ENCODE peak calls at places on chromosomes 5 and 9, in seven cellular contexts. One of them, this sample, is unnamed.
A peak's percentile ranks its signal among the peaks of the same experiment; 100 is the strongest.

GRCh38 chr5:157562111-157562581 is 13.4 kb downstream of the ADAM19 start:
- DNase-seq in NB4: no peak
- DNase-seq in choroid plexus epithelial cell: no peak
- DNase-seq in HCT116: no peak
- DNase-seq in GM06990: no peak
- DNase-seq in retinal pigment epithelial cell: no peak
- DNase-seq in GM10248: no peak
- DNase-seq in this sample: no peak

GRCh38 chr5:38885208-38885607 is 39.4 kb downstream of the OSMR start:
- DNase-seq in NB4: no peak
- DNase-seq in choroid plexus epithelial cell: no peak
- DNase-seq in HCT116: no peak
- DNase-seq in GM06990: no peak
- DNase-seq in retinal pigment epithelial cell: no peak
- DNase-seq in GM10248: no peak
- DNase-seq in this sample: no peak

GRCh38 chr5:39451293-39451692 is 26.5 kb upstream of the DAB2 start:
- DNase-seq in NB4: no peak
- DNase-seq in choroid plexus epithelial cell: no peak
- DNase-seq in HCT116: no peak
- DNase-seq in GM06990: no peak
- DNase-seq in retinal pigment epithelial cell: no peak
- DNase-seq in GM10248: no peak
- DNase-seq in this sample: no peak

GRCh38 chr5:14435481-14435880 is 146.1 kb upstream of the OTULINL start:
- DNase-seq in NB4: no peak
- DNase-seq in choroid plexus epithelial cell: no peak
- DNase-seq in HCT116: no peak
- DNase-seq in GM06990: no peak
- DNase-seq in retinal pigment epithelial cell: no peak
- DNase-seq in GM10248: no peak
- DNase-seq in this sample: no peak

GRCh38 chr9:138020795-138021182 is 143.2 kb downstream of the CACNA1B start:
- DNase-seq in NB4: no peak
- DNase-seq in choroid plexus epithelial cell: no peak
- DNase-seq in HCT116: no peak
- DNase-seq in GM06990: no peak
- DNase-seq in retinal pigment epithelial cell: no peak
- DNase-seq in GM10248: peak; percentile 9
- DNase-seq in this sample: no peak

GRCh38 chr9:78519786-78520185 is 222.9 kb downstream of the PSAT1 start:
- DNase-seq in NB4: no peak
- DNase-seq in choroid plexus epithelial cell: no peak
- DNase-seq in HCT116: no peak
- DNase-seq in GM06990: no peak
- DNase-seq in retinal pigment epithelial cell: no peak
- DNase-seq in GM10248: no peak
- DNase-seq in this sample: no peak

GRCh38 chr9:137918331-137919094 is 40.9 kb downstream of the CACNA1B start:
- DNase-seq in NB4: no peak
- DNase-seq in choroid plexus epithelial cell: no peak
- DNase-seq in HCT116: no peak
- DNase-seq in GM06990: no peak
- DNase-seq in retinal pigment epithelial cell: no peak
- DNase-seq in GM10248: no peak
- DNase-seq in this sample: no peak

GRCh38 chr5:95824747-95825146 is 2.2 kb upstream of the GLRX start:
- DNase-seq in NB4: no peak
- DNase-seq in choroid plexus epithelial cell: no peak
- DNase-seq in HCT116: no peak
- DNase-seq in GM06990: no peak
- DNase-seq in retinal pigment epithelial cell: no peak
- DNase-seq in GM10248: no peak
- DNase-seq in this sample: no peak

GRCh38 chr9:121786543-121786948 is 135.1 kb downstream of the DAB2IP start:
- DNase-seq in NB4: no peak
- DNase-seq in choroid plexus epithelial cell: no peak
- DNase-seq in HCT116: no peak
- DNase-seq in GM06990: no peak
- DNase-seq in retinal pigment epithelial cell: no peak
- DNase-seq in GM10248: no peak
- DNase-seq in this sample: no peak

GRCh38 chr9:68998812-68999211 is 15.1 kb downstream of the PRKACG start:
- DNase-seq in NB4: no peak
- DNase-seq in choroid plexus epithelial cell: no peak
- DNase-seq in HCT116: no peak
- DNase-seq in GM06990: no peak
- DNase-seq in retinal pigment epithelial cell: no peak
- DNase-seq in GM10248: no peak
- DNase-seq in this sample: no peak

GRCh38 chr5:172074896-172075295 is 68.5 kb upstream of the FBXW11 start:
- DNase-seq in NB4: no peak
- DNase-seq in choroid plexus epithelial cell: peak; percentile 19
- DNase-seq in HCT116: no peak
- DNase-seq in GM06990: no peak
- DNase-seq in retinal pigment epithelial cell: no peak
- DNase-seq in GM10248: no peak
- DNase-seq in this sample: no peak

GRCh38 chr9:2321523-2322148 is 300.0 kb upstream of the VLDLR start:
- DNase-seq in NB4: peak; percentile 16
- DNase-seq in choroid plexus epithelial cell: no peak
- DNase-seq in HCT116: no peak
- DNase-seq in GM06990: no peak
- DNase-seq in retinal pigment epithelial cell: no peak
- DNase-seq in GM10248: no peak
- DNase-seq in this sample: no peak

GRCh38 chr5:170474489-170475266 is 29.1 kb upstream of the KCNIP1 start:
- DNase-seq in NB4: no peak
- DNase-seq in choroid plexus epithelial cell: peak; percentile 12
- DNase-seq in HCT116: no peak
- DNase-seq in GM06990: no peak
- DNase-seq in retinal pigment epithelial cell: no peak
- DNase-seq in GM10248: no peak
- DNase-seq in this sample: no peak

GRCh38 chr9:90420714-90421513 is 221.7 kb downstream of the DIRAS2 start:
- DNase-seq in NB4: no peak
- DNase-seq in choroid plexus epithelial cell: no peak
- DNase-seq in HCT116: no peak
- DNase-seq in GM06990: no peak
- DNase-seq in retinal pigment epithelial cell: no peak
- DNase-seq in GM10248: no peak
- DNase-seq in this sample: no peak

GRCh38 chr9:122016789-122017188 is 76.3 kb downstream of the TTLL11 start:
- DNase-seq in NB4: no peak
- DNase-seq in choroid plexus epithelial cell: peak; percentile 50
- DNase-seq in HCT116: no peak
- DNase-seq in GM06990: no peak
- DNase-seq in retinal pigment epithelial cell: no peak
- DNase-seq in GM10248: no peak
- DNase-seq in this sample: no peak

GRCh38 chr5:80343067-80343466 is 23.3 kb downstream of the SPZ1 start:
- DNase-seq in NB4: no peak
- DNase-seq in choroid plexus epithelial cell: no peak
- DNase-seq in HCT116: peak; percentile 23
- DNase-seq in GM06990: no peak
- DNase-seq in retinal pigment epithelial cell: no peak
- DNase-seq in GM10248: no peak
- DNase-seq in this sample: no peak

GRCh38 chr5:149154629-149155028 is 13.3 kb downstream of the ABLIM3 start:
- DNase-seq in NB4: no peak
- DNase-seq in choroid plexus epithelial cell: no peak
- DNase-seq in HCT116: no peak
- DNase-seq in GM06990: no peak
- DNase-seq in retinal pigment epithelial cell: no peak
- DNase-seq in GM10248: no peak
- DNase-seq in this sample: no peak

GRCh38 chr5:75566710-75567309 is 44.4 kb upstream of the ANKDD1B start:
- DNase-seq in NB4: peak; percentile 88
- DNase-seq in choroid plexus epithelial cell: peak; percentile 97
- DNase-seq in HCT116: peak; percentile 80
- DNase-seq in GM06990: peak; percentile 82
- DNase-seq in retinal pigment epithelial cell: peak; percentile 63
- DNase-seq in GM10248: peak; percentile 61
- DNase-seq in this sample: peak; percentile 85

GRCh38 chr5:133509742-133510079 is 102.6 kb downstream of the FSTL4 start:
- DNase-seq in NB4: no peak
- DNase-seq in choroid plexus epithelial cell: no peak
- DNase-seq in HCT116: no peak
- DNase-seq in GM06990: no peak
- DNase-seq in retinal pigment epithelial cell: no peak
- DNase-seq in GM10248: no peak
- DNase-seq in this sample: peak; percentile 33

GRCh38 chr5:73859696-73860095 is 233.7 kb downstream of the ARHGEF28 start:
- DNase-seq in NB4: peak; percentile 65
- DNase-seq in choroid plexus epithelial cell: peak; percentile 18
- DNase-seq in HCT116: no peak
- DNase-seq in GM06990: no peak
- DNase-seq in retinal pigment epithelial cell: no peak
- DNase-seq in GM10248: no peak
- DNase-seq in this sample: no peak

GRCh38 chr5:126464959-126465358 is 41.8 kb downstream of the GRAMD2B start:
- DNase-seq in NB4: no peak
- DNase-seq in choroid plexus epithelial cell: no peak
- DNase-seq in HCT116: no peak
- DNase-seq in GM06990: no peak
- DNase-seq in retinal pigment epithelial cell: no peak
- DNase-seq in GM10248: no peak
- DNase-seq in this sample: no peak

DNA sequence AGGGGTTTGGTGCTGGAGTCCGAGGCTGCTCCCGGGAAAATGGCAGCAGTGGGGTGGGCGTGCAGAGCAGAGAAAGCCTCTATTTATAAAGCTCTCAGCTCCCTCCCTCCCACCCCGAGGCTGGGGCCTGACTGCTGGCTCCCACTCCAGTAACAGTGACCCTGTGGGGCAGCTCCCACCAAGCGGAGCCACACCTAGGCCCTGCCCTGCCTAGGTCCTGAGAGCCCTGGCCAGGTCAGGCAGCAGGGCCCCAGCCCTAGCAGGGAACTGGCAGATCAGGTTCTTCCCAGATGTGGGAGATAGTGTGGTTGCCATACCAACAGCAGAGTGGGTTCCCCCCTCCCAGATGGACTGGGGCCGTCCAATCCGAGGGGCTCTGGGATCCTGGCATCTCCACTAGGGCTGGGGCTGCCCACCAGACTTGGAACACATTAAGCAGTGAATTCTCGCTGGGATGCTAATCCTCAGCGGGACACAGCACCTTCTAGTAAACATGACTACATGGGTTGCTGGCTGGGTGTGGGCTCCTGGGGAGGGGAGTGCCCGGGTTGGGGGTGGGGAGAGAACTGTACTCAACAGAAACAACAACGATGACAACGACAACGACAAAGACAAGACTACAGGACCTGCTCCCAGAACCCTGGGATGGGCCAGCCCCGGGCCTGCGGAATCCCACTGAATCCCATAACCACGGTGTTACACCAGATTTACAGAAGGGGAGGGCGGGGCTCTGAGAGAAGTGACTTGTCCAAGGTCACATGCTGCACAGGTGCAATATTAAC is 1.5 kb downstream of the SH3GLB2 start:
- DNase-seq in NB4: no peak
- DNase-seq in choroid plexus epithelial cell: peak; percentile 41
- DNase-seq in HCT116: no peak
- DNase-seq in GM06990: no peak
- DNase-seq in retinal pigment epithelial cell: peak; percentile 41
- DNase-seq in GM10248: no peak
- DNase-seq in this sample: no peak
- TF ChIP-seq CTCF in NB4: no peak
- TF ChIP-seq CTCF in choroid plexus epithelial cell: no peak
- TF ChIP-seq CTCF in HCT116: no peak
- TF ChIP-seq CTCF in GM06990: no peak
- TF ChIP-seq CTCF in retinal pigment epithelial cell: no peak
- TF ChIP-seq CTCF in GM10248: no peak
- TF ChIP-seq CTCF in this sample: no peak

DNA sequence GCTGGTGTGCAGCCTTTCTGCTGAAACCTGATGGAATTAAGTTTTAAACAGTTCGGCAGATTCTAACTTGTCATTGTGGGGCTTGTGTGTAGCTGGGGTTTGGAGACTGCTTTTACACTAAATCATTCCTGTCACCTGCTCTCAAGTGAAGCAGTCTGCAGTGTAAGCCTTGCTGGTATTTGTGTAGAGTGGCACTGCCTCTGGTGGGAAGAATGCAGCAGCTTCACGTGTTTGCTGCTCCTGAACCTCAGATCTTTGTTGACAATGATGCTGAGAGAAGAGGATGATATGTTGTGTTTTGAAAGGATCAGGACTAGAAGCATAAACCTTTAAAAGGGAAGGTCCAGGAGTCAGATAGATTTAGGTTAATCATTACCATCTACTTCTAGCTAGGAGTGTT is 88.1 kb downstream of the KDM4C start:
- DNase-seq in NB4: no peak
- DNase-seq in choroid plexus epithelial cell: peak; percentile 53
- DNase-seq in HCT116: peak; percentile 7
- DNase-seq in GM06990: no peak
- DNase-seq in retinal pigment epithelial cell: peak; percentile 81
- DNase-seq in GM10248: no peak
- DNase-seq in this sample: no peak
- TF ChIP-seq CTCF in NB4: no peak
- TF ChIP-seq CTCF in choroid plexus epithelial cell: peak; percentile 62
- TF ChIP-seq CTCF in HCT116: no peak
- TF ChIP-seq CTCF in GM06990: no peak
- TF ChIP-seq CTCF in retinal pigment epithelial cell: peak; percentile 88
- TF ChIP-seq CTCF in GM10248: no peak
- TF ChIP-seq CTCF in this sample: no peak

DNA sequence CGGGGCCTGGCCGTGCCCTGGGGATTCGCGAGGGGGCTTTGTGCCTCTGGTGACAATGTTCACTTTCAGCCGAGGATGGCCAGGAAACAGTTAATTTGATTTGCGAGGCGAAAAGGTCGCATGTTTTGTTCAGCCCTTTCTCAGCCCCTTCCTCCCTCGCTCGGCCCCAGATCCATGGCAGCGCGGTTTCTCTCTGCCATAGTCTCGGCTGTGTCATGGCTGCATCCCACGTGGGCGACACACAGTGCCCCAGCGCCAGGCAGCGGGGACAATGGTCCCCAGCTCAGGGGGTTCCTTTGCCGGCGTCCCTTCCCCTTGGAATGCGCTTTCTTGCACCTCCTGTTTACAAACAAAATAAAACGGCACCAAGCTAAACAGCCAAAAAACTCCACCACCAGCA is 370.3 kb upstream of the IRX2 start:
- DNase-seq in NB4: no peak
- DNase-seq in choroid plexus epithelial cell: no peak
- DNase-seq in HCT116: no peak
- DNase-seq in GM06990: no peak
- DNase-seq in retinal pigment epithelial cell: no peak
- DNase-seq in GM10248: no peak
- DNase-seq in this sample: no peak
- TF ChIP-seq CTCF in NB4: no peak
- TF ChIP-seq CTCF in choroid plexus epithelial cell: no peak
- TF ChIP-seq CTCF in HCT116: no peak
- TF ChIP-seq CTCF in GM06990: no peak
- TF ChIP-seq CTCF in retinal pigment epithelial cell: no peak
- TF ChIP-seq CTCF in GM10248: no peak
- TF ChIP-seq CTCF in this sample: no peak

DNA sequence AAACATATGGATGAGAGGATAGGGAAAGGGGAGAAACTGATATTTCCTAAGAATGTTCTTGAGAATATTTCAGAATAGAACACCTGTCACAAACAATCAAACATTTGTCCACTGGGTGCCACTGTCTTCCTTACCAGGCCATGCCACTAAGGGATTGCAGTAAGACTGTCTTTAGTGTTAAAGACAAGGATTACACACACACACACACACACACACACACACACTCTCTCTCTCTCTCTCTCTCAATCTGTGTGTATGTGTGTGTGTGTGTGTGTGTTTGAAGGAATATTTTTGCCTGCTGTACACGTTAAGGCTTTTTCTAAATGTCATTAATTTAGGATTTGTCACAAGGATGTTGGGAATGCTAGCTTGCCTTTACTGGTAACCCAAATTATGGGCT is 54.4 kb downstream of the CCDC192 start:
- DNase-seq in NB4: peak; percentile 55
- DNase-seq in choroid plexus epithelial cell: peak; percentile 82
- DNase-seq in HCT116: peak; percentile 48
- DNase-seq in GM06990: no peak
- DNase-seq in retinal pigment epithelial cell: peak; percentile 28
- DNase-seq in GM10248: peak; percentile 38
- DNase-seq in this sample: peak; percentile 46
- TF ChIP-seq CTCF in NB4: peak; percentile 8
- TF ChIP-seq CTCF in choroid plexus epithelial cell: peak; percentile 63
- TF ChIP-seq CTCF in HCT116: peak; percentile 55
- TF ChIP-seq CTCF in GM06990: peak; percentile 26
- TF ChIP-seq CTCF in retinal pigment epithelial cell: peak; percentile 50
- TF ChIP-seq CTCF in GM10248: peak; percentile 23
- TF ChIP-seq CTCF in this sample: peak; percentile 29

This sample was measured in GM12865.